ENCODE peak calls at places on chromosomes 6 and 20, in six cellular contexts. H is endothelial cell, E is fibroblast of lung, O is foreskin fibroblast, B is OCI-LY7, I is HL-60. K is an unnamed sample.
A peak's percentile ranks its signal among the peaks of the same experiment; 100 is the strongest.

GRCh38 chr20:43458422-43458924 is 777 bp downstream of the SRSF6 start:
- DNase-seq in O (no peak), I (no peak), E (peak; percentile 23), H (no peak), B (no peak), K (no peak)

GRCh38 chr20:60764771-60765170 is 487.3 kb upstream of the CDH4 start:
- DNase-seq in I (no peak), O (no peak), H (no peak), B (no peak), E (no peak), K (no peak)

GRCh38 chr20:57459278-57459677 is 65.7 kb downstream of the CTCFL start:
- DNase-seq in E (peak; percentile 10), O (no peak), I (no peak), B (no peak), H (no peak), K (no peak)

GRCh38 chr6:108714774-108715414 is 133.3 kb upstream of the ARMC2 start:
- DNase-seq in O (peak; percentile 64), B (no peak), I (no peak), H (no peak), E (no peak), K (no peak)

GRCh38 chr6:33787336-33787953 is 1.5 kb downstream of the LEMD2 start:
- DNase-seq in E (peak; percentile 63), H (no peak), B (no peak), O (peak; percentile 66), I (no peak), K (no peak)

GRCh38 chr6:125020385-125020784 is 58.1 kb downstream of the RNF217 start:
- DNase-seq in I (no peak), B (no peak), O (peak; percentile 86), H (no peak), E (peak; percentile 63), K (peak; percentile 49)

GRCh38 chr6:13260831-13261230 is 67.5 kb downstream of the TBC1D7 start:
- DNase-seq in H (no peak), I (no peak), B (peak; percentile 68), O (no peak), E (no peak), K (no peak)

GRCh38 chr6:143731789-143732188 is 54.0 kb downstream of the PHACTR2 start:
- DNase-seq in E (no peak), B (no peak), O (no peak), H (no peak), I (no peak), K (no peak)

GRCh38 chr6:132789398-132789780 is 9.0 kb downstream of the SLC18B1 start:
- DNase-seq in B (no peak), E (no peak), I (no peak), O (no peak), H (no peak), K (no peak)

GRCh38 chr6:151914475-151914874 is 107.0 kb downstream of the ESR1 start:
- DNase-seq in I (no peak), E (peak; percentile 10), O (peak; percentile 52), H (no peak), B (no peak), K (no peak)

GRCh38 chr6:88741939-88742338 is 221.5 kb downstream of the RNGTT start:
- DNase-seq in O (no peak), B (no peak), I (no peak), H (no peak), E (no peak), K (no peak)

GRCh38 chr6:38302081-38302480 is 337.6 kb downstream of the BTBD9 start:
- DNase-seq in B (no peak), E (peak; percentile 22), I (no peak), O (peak; percentile 41), H (no peak), K (no peak)

GRCh38 chr6:30774701-30775100 is 30.4 kb upstream of the IER3 start:
- DNase-seq in O (no peak), H (no peak), B (no peak), I (no peak), E (no peak), K (no peak)

GRCh38 chr6:79686698-79687309 is 55.7 kb downstream of the SH3BGRL2 start:
- DNase-seq in I (no peak), O (no peak), H (no peak), E (no peak), B (no peak), K (no peak)

GRCh38 chr6:169424821-169425240 is 171.2 kb upstream of the THBS2 start:
- DNase-seq in B (no peak), E (peak; percentile 11), I (no peak), O (peak; percentile 69), H (no peak), K (no peak)

GRCh38 chr6:113565306-113565705 is 291.8 kb upstream of the MARCKS start:
- DNase-seq in I (no peak), B (no peak), O (no peak), E (no peak), H (no peak), K (no peak)

GRCh38 chr20:33660685-33661058 is 1.5 kb upstream of the C20orf144 start:
- DNase-seq in I (no peak), B (no peak), O (no peak), H (no peak), E (no peak), K (no peak)

GRCh38 chr20:62752671-62753501 is 43.4 kb upstream of the MRGBP start:
- DNase-seq in H (no peak), B (no peak), E (peak; percentile 8), O (peak; percentile 57), I (no peak), K (no peak)

GRCh38 chr20:41027366-41027765 is 1.3 kb upstream of the TOP1 start:
- DNase-seq in I (no peak), O (no peak), B (no peak), E (no peak), H (no peak), K (no peak)

GRCh38 chr20:60687213-60687612 is 564.8 kb upstream of the CDH4 start:
- DNase-seq in I (no peak), E (no peak), O (no peak), B (no peak), H (no peak), K (no peak)

GRCh38 chr6:6491761-6492160 is 96.8 kb upstream of the LY86 start:
- DNase-seq in B (no peak), O (no peak), I (no peak), E (no peak), H (no peak), K (no peak)

GRCh38 chr6:6492675-6493074 is 95.8 kb upstream of the LY86 start:
- DNase-seq in I (no peak), O (no peak), B (no peak), E (no peak), H (no peak), K (no peak)

GRCh38 chr6:6497541-6497940 is 91.0 kb upstream of the LY86 start:
- DNase-seq in O (no peak), B (no peak), I (no peak), H (no peak), E (no peak), K (no peak)

GRCh38 chr6:6495851-6496250 is 92.7 kb upstream of the LY86 start:
- DNase-seq in H (no peak), E (no peak), B (no peak), I (no peak), O (no peak), K (no peak)

DNA sequence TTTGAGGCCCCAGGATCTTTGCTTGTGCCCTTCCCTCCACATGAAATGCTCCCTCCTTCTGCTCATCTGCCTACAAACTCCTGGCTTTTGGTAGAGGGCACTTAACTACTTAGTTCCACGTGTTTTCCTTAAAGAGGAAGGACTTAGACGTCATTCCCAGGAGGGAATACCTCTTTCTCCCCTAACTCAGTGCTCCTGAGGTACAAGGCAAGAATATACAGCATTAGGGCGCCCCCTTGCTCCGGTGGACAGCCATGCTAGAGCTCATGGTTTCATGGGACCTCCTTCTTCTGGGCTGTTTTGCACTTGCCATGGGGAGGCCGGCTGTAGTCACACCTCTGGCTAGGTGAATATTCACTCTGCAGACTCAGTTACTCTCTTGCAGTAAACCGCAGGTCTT is 93.8 kb upstream of the LY86 start:
- DNase-seq in H (peak; percentile 79), O (no peak), B (peak; percentile 85), I (no peak), E (no peak), K (no peak)
- TF ChIP-seq CTCF in H (peak; percentile 44), O (no peak), B (peak; percentile 99), I (peak; percentile 51), E (no peak), K (no peak)

DNA sequence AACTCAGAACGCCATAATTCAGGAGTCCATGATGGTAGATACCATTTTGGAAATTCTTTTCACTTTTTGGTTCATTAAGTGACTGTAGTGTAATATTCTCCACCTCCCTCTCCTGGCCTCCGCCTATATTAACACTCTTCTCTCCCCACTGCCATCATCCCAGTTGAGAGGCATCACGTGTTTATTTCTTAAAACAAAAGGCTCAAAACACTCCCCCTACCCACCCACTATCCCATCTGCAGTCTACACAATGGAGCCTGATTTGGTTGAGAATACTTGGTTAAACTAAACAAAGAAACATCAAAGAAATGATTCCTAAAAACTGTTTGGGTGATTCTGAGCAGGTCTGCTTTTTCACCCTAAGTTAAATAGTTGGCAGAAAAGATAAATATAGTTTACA is 5.8 kb downstream of the TFAP2B start:
- DNase-seq in H (no peak), O (no peak), I (no peak), E (no peak), B (no peak), K (no peak)
- TF ChIP-seq CTCF in H (no peak), O (no peak), I (no peak), E (no peak), B (no peak), K (no peak)

DNA sequence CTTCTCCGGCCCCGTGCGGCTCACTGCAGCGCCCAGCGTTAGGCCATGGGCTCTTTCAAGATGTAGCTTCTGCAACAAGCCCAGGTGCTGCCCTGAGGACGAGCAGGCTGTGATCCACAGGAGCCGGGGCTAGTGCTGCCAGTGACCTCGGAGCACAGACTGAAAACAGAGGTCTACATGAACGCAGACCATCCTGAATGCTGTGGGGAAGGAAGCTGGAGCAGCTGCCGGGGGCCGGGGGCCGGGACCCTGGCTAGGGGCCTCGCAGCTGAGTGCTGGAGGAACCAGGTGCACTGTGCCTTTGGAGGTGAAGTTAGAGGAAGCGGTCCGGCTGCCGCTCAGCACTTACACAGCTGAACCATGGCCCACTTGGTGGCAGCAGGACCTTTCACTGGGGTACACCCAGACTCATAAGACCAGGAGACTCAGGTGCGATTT is 58.9 kb upstream of the MPC1 start:
- DNase-seq in B (peak; percentile 30), I (no peak), H (no peak), E (no peak), O (no peak), K (no peak)
- TF ChIP-seq CTCF in B (peak; percentile 24), I (no peak), H (no peak), E (no peak), O (no peak), K (no peak)

DNA sequence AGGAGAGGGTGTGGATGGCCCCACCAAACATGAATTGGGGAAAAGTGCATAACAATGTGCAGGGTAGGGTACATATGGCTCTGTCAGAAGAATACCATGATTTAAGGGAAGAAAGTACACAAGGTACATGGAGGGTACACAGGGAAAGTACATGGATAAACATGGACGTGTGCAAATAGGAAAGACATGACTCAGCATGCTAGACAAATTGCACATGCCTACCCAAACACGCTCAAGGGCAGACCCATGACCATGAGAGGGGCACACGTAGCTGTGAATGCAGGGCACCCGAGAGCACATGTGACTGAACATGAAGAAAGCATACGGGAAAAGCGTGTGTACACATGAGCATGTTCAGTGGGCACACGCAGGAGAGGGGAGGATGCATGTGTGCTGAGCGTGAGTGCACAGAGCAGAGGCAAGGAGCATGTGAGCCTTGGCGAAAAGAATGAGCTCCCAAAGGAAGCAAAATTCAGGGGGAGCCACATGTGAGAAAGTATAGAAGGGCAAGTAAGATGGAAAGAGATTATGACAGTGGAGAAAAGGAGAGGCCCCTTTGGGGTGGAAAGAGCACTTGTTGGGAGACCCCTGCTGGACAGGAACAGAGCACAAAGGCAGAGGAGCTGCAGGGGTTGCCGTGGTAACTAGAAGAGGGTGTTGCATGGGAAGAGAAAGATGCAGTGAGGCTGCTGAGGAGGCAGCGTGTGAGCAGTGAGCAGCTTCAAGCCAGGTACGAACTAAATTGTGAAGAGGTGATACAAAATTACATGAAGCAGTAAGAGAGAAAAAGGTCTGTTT is 17.8 kb downstream of the OR2H2 start:
- DNase-seq in H (peak; percentile 34), I (no peak), E (peak; percentile 16), O (peak; percentile 23), B (peak; percentile 11), K (no peak)
- TF ChIP-seq CTCF in H (no peak), I (no peak), E (peak; percentile 12), O (no peak), B (peak; percentile 49), K (peak; percentile 4)